ENCODE peak calls at places on chromosomes 6 and 20, in five cellular contexts. One of them, this sample, is unnamed.

GRCh38 chr20:7516631-7517051 is 423.6 kb downstream of the HAO1 start:
- DNase-seq in mesenchymal stem cell: no peak
- DNase-seq in H9: no peak
- DNase-seq in H1: no peak
- DNase-seq in neuronal stem cell: no peak
- DNase-seq in this sample: no peak

GRCh38 chr6:90274481-90275030 is 22.1 kb downstream of the BACH2 start:
- DNase-seq in mesenchymal stem cell: no peak
- DNase-seq in H9: no peak
- DNase-seq in H1: no peak
- DNase-seq in neuronal stem cell: no peak
- DNase-seq in this sample: no peak

GRCh38 chr6:29907637-29908340 is 34.5 kb upstream of the HLA-A start:
- DNase-seq in H1: no peak
- DNase-seq in H9: no peak
- DNase-seq in neuronal stem cell: no peak
- DNase-seq in mesenchymal stem cell: no peak
- DNase-seq in this sample: no peak

GRCh38 chr6:158941246-158941645 is 58.8 kb downstream of the RSPH3 start:
- DNase-seq in H9: no peak
- DNase-seq in neuronal stem cell: no peak
- DNase-seq in H1: no peak
- DNase-seq in mesenchymal stem cell: no peak
- DNase-seq in this sample: no peak

GRCh38 chr6:54282186-54282585 is 26.1 kb upstream of the TINAG start:
- DNase-seq in mesenchymal stem cell: peak; percentile 57
- DNase-seq in H1: no peak
- DNase-seq in H9: no peak
- DNase-seq in neuronal stem cell: no peak
- DNase-seq in this sample: peak; percentile 89

GRCh38 chr6:134398453-134398852 is 80.5 kb upstream of the SGK1 start:
- DNase-seq in neuronal stem cell: no peak
- DNase-seq in H9: no peak
- DNase-seq in H1: no peak
- DNase-seq in mesenchymal stem cell: no peak
- DNase-seq in this sample: no peak

GRCh38 chr6:134517145-134517658 is 199.3 kb upstream of the SGK1 start:
- DNase-seq in H9: peak; percentile 59
- DNase-seq in mesenchymal stem cell: peak; percentile 94
- DNase-seq in H1: peak; percentile 53
- DNase-seq in neuronal stem cell: no peak
- DNase-seq in this sample: peak; percentile 79

GRCh38 chr6:136920216-136920857 is 1.8 kb upstream of the SLC35D3 start:
- DNase-seq in neuronal stem cell: no peak
- DNase-seq in H9: no peak
- DNase-seq in mesenchymal stem cell: no peak
- DNase-seq in H1: no peak
- DNase-seq in this sample: no peak

GRCh38 chr6:6712258-6712978 is 123.9 kb downstream of the LY86 start:
- DNase-seq in neuronal stem cell: no peak
- DNase-seq in mesenchymal stem cell: peak; percentile 97
- DNase-seq in H1: no peak
- DNase-seq in H9: no peak
- DNase-seq in this sample: peak; percentile 87

GRCh38 chr20:62860391-62860923 is 1.2 kb downstream of the TCFL5 start:
- DNase-seq in mesenchymal stem cell: peak; percentile 52
- DNase-seq in H9: no peak
- DNase-seq in H1: no peak
- DNase-seq in neuronal stem cell: no peak
- DNase-seq in this sample: peak; percentile 45

GRCh38 chr20:17655865-17656489 is 26.1 kb downstream of the RRBP1 start:
- DNase-seq in neuronal stem cell: no peak
- DNase-seq in H1: no peak
- DNase-seq in mesenchymal stem cell: no peak
- DNase-seq in H9: peak; percentile 62
- DNase-seq in this sample: peak; percentile 67

GRCh38 chr20:32484221-32485125 is 100.7 kb downstream of the NOL4L start:
- DNase-seq in H1: peak; percentile 68
- DNase-seq in neuronal stem cell: no peak
- DNase-seq in H9: peak; percentile 66
- DNase-seq in mesenchymal stem cell: peak; percentile 61
- DNase-seq in this sample: no peak

GRCh38 chr20:38581013-38581412 is at the start of gene ADIG:
- DNase-seq in H9: no peak
- DNase-seq in mesenchymal stem cell: no peak
- DNase-seq in H1: no peak
- DNase-seq in neuronal stem cell: no peak
- DNase-seq in this sample: no peak

GRCh38 chr6:112357801-112358200 is 10.7 kb downstream of the RFPL4B start:
- DNase-seq in H1: no peak
- DNase-seq in H9: no peak
- DNase-seq in mesenchymal stem cell: peak; percentile 72
- DNase-seq in neuronal stem cell: no peak
- DNase-seq in this sample: peak; percentile 73

GRCh38 chr20:57672164-57672563 is 37.7 kb downstream of the PMEPA1 start:
- DNase-seq in neuronal stem cell: no peak
- DNase-seq in H1: no peak
- DNase-seq in mesenchymal stem cell: no peak
- DNase-seq in H9: no peak
- DNase-seq in this sample: peak; percentile 10

GRCh38 chr6:3806169-3806922 is 42.8 kb upstream of the FAM50B start:
- DNase-seq in mesenchymal stem cell: no peak
- DNase-seq in neuronal stem cell: no peak
- DNase-seq in H1: no peak
- DNase-seq in H9: no peak
- DNase-seq in this sample: no peak

GRCh38 chr20:35523298-35523888 is 6.1 kb downstream of the C20orf173 start:
- DNase-seq in H9: peak; percentile 69
- DNase-seq in mesenchymal stem cell: no peak
- DNase-seq in neuronal stem cell: no peak
- DNase-seq in H1: peak; percentile 84
- DNase-seq in this sample: no peak

GRCh38 chr20:57265649-57266250 is 691 bp downstream of the BMP7 start:
- DNase-seq in neuronal stem cell: no peak
- DNase-seq in H9: peak; percentile 50
- DNase-seq in mesenchymal stem cell: peak; percentile 1
- DNase-seq in H1: peak; percentile 72
- DNase-seq in this sample: no peak

GRCh38 chr6:150600302-150601017 is 775 bp downstream of the PLEKHG1 start:
- DNase-seq in neuronal stem cell: peak; percentile 84
- DNase-seq in H1: peak; percentile 73
- DNase-seq in H9: peak; percentile 83
- DNase-seq in mesenchymal stem cell: peak; percentile 61
- DNase-seq in this sample: peak; percentile 26

GRCh38 chr20:11676618-11677289 is 240.9 kb upstream of the BTBD3 start:
- DNase-seq in mesenchymal stem cell: peak; percentile 40
- DNase-seq in neuronal stem cell: peak; percentile 49
- DNase-seq in H1: peak; percentile 86
- DNase-seq in H9: peak; percentile 71
- DNase-seq in this sample: peak; percentile 42

GRCh38 chr6:144411506-144412165 is 126.5 kb downstream of the UTRN start:
- DNase-seq in mesenchymal stem cell: peak; percentile 29
- DNase-seq in H9: no peak
- DNase-seq in H1: no peak
- DNase-seq in neuronal stem cell: no peak
- DNase-seq in this sample: peak; percentile 33

GRCh38 chr6:36788768-36789167 is 50.5 kb downstream of the CPNE5 start:
- DNase-seq in neuronal stem cell: no peak
- DNase-seq in mesenchymal stem cell: no peak
- DNase-seq in H9: no peak
- DNase-seq in H1: no peak
- DNase-seq in this sample: peak; percentile 11

GRCh38 chr6:127576874-127577273 is at the start of gene C6orf58:
- DNase-seq in H9: no peak
- DNase-seq in neuronal stem cell: no peak
- DNase-seq in mesenchymal stem cell: no peak
- DNase-seq in H1: no peak
- DNase-seq in this sample: no peak

GRCh38 chr20:51249215-51249614 is 226.3 kb upstream of the KCNG1 start:
- DNase-seq in neuronal stem cell: no peak
- DNase-seq in H9: no peak
- DNase-seq in H1: no peak
- DNase-seq in mesenchymal stem cell: no peak
- DNase-seq in this sample: peak; percentile 16

GRCh38 chr20:2804921-2805681 is 4.7 kb upstream of the CPXM1 start:
- DNase-seq in H1: peak; percentile 72
- DNase-seq in H9: peak; percentile 47
- DNase-seq in mesenchymal stem cell: peak; percentile 22
- DNase-seq in neuronal stem cell: no peak
- DNase-seq in this sample: no peak

GRCh38 chr20:2806351-2806701 is 5.9 kb upstream of the CPXM1 start:
- DNase-seq in mesenchymal stem cell: no peak
- DNase-seq in neuronal stem cell: no peak
- DNase-seq in H1: no peak
- DNase-seq in H9: no peak
- DNase-seq in this sample: no peak

GRCh38 chr20:2807019-2807418 is 6.6 kb upstream of the CPXM1 start:
- DNase-seq in H9: no peak
- DNase-seq in H1: no peak
- DNase-seq in mesenchymal stem cell: no peak
- DNase-seq in neuronal stem cell: no peak
- DNase-seq in this sample: no peak

GRCh38 chr20:2804041-2804828 is 3.8 kb upstream of the CPXM1 start:
- DNase-seq in H9: no peak
- DNase-seq in mesenchymal stem cell: no peak
- DNase-seq in H1: no peak
- DNase-seq in neuronal stem cell: no peak
- DNase-seq in this sample: no peak

GRCh38 chr20:2805682-2806350 is 5.4 kb upstream of the CPXM1 start:
- DNase-seq in neuronal stem cell: no peak
- DNase-seq in H1: peak; percentile 61
- DNase-seq in H9: peak; percentile 36
- DNase-seq in mesenchymal stem cell: no peak
- DNase-seq in this sample: peak; percentile 29
- H3K27me3 ChIP-seq in neuronal stem cell: peaks cover 28% of the 10 kb centered on the region
- H3K27me3 ChIP-seq in H1: peaks cover 70% of the 10 kb centered on the region
- H3K27me3 ChIP-seq in H9: peaks cover 42% of the 10 kb centered on the region
- H3K27me3 ChIP-seq in mesenchymal stem cell: peaks cover 62% of the 10 kb centered on the region
- H3K27me3 ChIP-seq in this sample: peaks cover 60% of the 10 kb centered on the region

GRCh38 chr20:64242003-64242796 is 13.3 kb upstream of the PCMTD2 start:
- DNase-seq in H1: no peak
- DNase-seq in mesenchymal stem cell: no peak
- DNase-seq in H9: no peak
- DNase-seq in neuronal stem cell: no peak
- DNase-seq in this sample: no peak
- H3K14ac ChIP-seq in H1: no peak overlapping the region
- H3K14ac ChIP-seq in mesenchymal stem cell: no peak overlapping the region
- H3K14ac ChIP-seq in H9: no peak overlapping the region
- H3K14ac ChIP-seq in neuronal stem cell: no peak overlapping the region
- H3K14ac ChIP-seq in this sample: no peak overlapping the region

GRCh38 chr6:5537967-5538366 is 276.7 kb downstream of the FARS2 start:
- DNase-seq in mesenchymal stem cell: no peak
- DNase-seq in H9: no peak
- DNase-seq in H1: no peak
- DNase-seq in neuronal stem cell: no peak
- DNase-seq in this sample: peak; percentile 31

GRCh38 chr6:5541025-5541424 is 279.7 kb downstream of the FARS2 start:
- DNase-seq in neuronal stem cell: no peak
- DNase-seq in mesenchymal stem cell: no peak
- DNase-seq in H1: no peak
- DNase-seq in H9: no peak
- DNase-seq in this sample: no peak

GRCh38 chr6:5537132-5537531 is 275.8 kb downstream of the FARS2 start:
- DNase-seq in mesenchymal stem cell: no peak
- DNase-seq in neuronal stem cell: no peak
- DNase-seq in H9: no peak
- DNase-seq in H1: no peak
- DNase-seq in this sample: no peak

GRCh38 chr6:5540375-5540774 is 279.1 kb downstream of the FARS2 start:
- DNase-seq in neuronal stem cell: no peak
- DNase-seq in H9: no peak
- DNase-seq in mesenchymal stem cell: no peak
- DNase-seq in H1: no peak
- DNase-seq in this sample: no peak

GRCh38 chr6:5541751-5542432 is 280.6 kb downstream of the FARS2 start:
- DNase-seq in neuronal stem cell: no peak
- DNase-seq in H9: peak; percentile 77
- DNase-seq in mesenchymal stem cell: peak; percentile 16
- DNase-seq in H1: no peak
- DNase-seq in this sample: peak; percentile 33
- H2BK5ac ChIP-seq in neuronal stem cell: no peak overlapping the region
- H2BK5ac ChIP-seq in H9: no peak overlapping the region
- H2BK5ac ChIP-seq in mesenchymal stem cell: no peak overlapping the region
- H2BK5ac ChIP-seq in H1: no peak overlapping the region
- H2BK5ac ChIP-seq in this sample: no peak overlapping the region

GRCh38 chr6:166169549-166170421 is 2.1 kb upstream of the TBXT start:
- DNase-seq in neuronal stem cell: no peak
- DNase-seq in mesenchymal stem cell: no peak
- DNase-seq in H1: no peak
- DNase-seq in H9: peak; percentile 46
- DNase-seq in this sample: no peak
- H3K27me3 ChIP-seq in neuronal stem cell: peaks cover 95% of the 10 kb centered on the region
- H3K27me3 ChIP-seq in mesenchymal stem cell: peaks cover 94% of the 10 kb centered on the region
- H3K27me3 ChIP-seq in H1: peaks cover 95% of the 10 kb centered on the region
- H3K27me3 ChIP-seq in H9: peaks cover 72% of the 10 kb centered on the region
- H3K27me3 ChIP-seq in this sample: peaks cover 76% of the 10 kb centered on the region

DNA sequence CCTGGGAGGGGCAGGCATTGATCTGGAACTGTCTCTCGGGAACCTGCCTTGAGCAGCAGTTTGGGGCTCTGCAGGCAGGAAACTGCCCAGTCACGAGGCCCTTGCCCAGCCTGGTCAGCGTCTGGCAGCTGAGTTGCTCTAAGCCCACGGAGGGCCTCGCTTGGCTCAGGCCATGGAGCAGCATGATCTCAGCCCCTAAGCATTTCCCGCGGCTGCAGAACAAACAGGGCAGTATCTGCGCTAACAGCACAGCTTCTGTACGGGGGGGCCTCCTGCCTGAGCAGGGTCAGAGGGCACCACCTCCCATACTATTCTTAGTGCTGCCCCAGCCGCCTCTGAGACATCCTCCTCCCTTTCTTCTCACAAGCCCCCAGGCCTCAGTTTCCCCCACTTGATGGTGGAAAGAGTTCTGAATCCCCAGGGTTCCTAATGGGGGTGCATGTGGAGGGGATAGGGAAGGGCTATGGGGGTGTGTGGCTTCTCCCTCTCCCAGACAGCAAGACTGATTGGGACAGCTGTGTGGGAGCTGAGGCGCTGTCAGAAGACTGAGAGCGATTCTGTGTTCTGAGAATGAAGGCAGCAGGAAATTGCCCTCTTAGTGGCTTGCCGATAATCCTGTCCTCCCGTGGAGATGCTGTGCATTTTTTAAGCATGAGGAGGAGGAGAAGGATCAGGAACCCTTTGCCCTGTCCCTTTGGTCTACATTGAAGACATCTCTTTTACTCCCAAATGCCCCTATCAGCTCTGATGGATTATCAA is 46.4 kb downstream of the MOCS1 start:
- DNase-seq in neuronal stem cell: no peak
- DNase-seq in mesenchymal stem cell: peak; percentile 96
- DNase-seq in H1: no peak
- DNase-seq in H9: no peak
- DNase-seq in this sample: peak; percentile 95
- H3K14ac ChIP-seq in neuronal stem cell: no peak overlapping the region
- H3K14ac ChIP-seq in mesenchymal stem cell: no peak overlapping the region
- H3K14ac ChIP-seq in H1: no peak overlapping the region
- H3K14ac ChIP-seq in H9: no peak overlapping the region
- H3K14ac ChIP-seq in this sample: peak overlapping the region; percentile 100